ENCODE peak calls at places on chromosomes 2 and 18, in seven cellular contexts. W is fibroblast of lung, Y is tibial nerve, D is H4, O is left ventricle myocardium superior, C is endothelial cell, U is HCEC 1CT. M is an unnamed sample.

GRCh38 chr2:28271231-28271913 is 121.3 kb upstream of the FOSL2 start:
- DNase-seq in Y (no peak), U (no peak), O (no peak), C (no peak), D (no peak), W (no peak), M (no peak)

GRCh38 chr2:67502346-67503065 is 105.4 kb downstream of the ETAA1 start:
- DNase-seq in D (no peak), O (no peak), Y (no peak), U (peak), C (no peak), W (no peak), M (no peak)

GRCh38 chr2:74425523-74425922 is 4.0 kb downstream of the WDR54 start:
- DNase-seq in W (no peak), Y (no peak), D (no peak), O (no peak), C (no peak), U (no peak), M (no peak)

GRCh38 chr18:58687871-58688308 is 16.6 kb downstream of the MALT1 start:
- DNase-seq in U (no peak), Y (no peak), C (no peak), O (no peak), D (no peak), W (no peak), M (no peak)

GRCh38 chr2:208359632-208359986 is 47.0 kb upstream of the PTH2R start:
- DNase-seq in O (peak), U (no peak), W (no peak), D (no peak), Y (no peak), C (no peak), M (peak)

GRCh38 chr18:54740146-54740844 is 88.0 kb upstream of the RAB27B start:
- DNase-seq in W (peak), O (no peak), D (no peak), Y (no peak), U (peak), C (no peak), M (no peak)

GRCh38 chr2:232331071-232331470 is 47.5 kb upstream of the ALPP start:
- DNase-seq in U (no peak), D (no peak), C (no peak), W (peak), Y (no peak), O (peak), M (peak)

GRCh38 chr2:238854699-238855111 is 6.8 kb downstream of the TWIST2 start:
- DNase-seq in C (no peak), D (no peak), U (no peak), Y (no peak), O (no peak), W (no peak), M (no peak)

GRCh38 chr2:165697727-165698620 is 96.1 kb downstream of the GALNT3 start:
- DNase-seq in Y (no peak), C (no peak), U (no peak), O (no peak), D (no peak), W (no peak), M (no peak)

GRCh38 chr2:177433402-177433801 is 40.8 kb downstream of the AGPS start:
- DNase-seq in C (no peak), U (no peak), W (peak), Y (no peak), O (no peak), D (no peak), M (no peak)

GRCh38 chr18:76447268-76447890 is 47.7 kb downstream of the ZNF516 start:
- DNase-seq in C (no peak), Y (peak), D (no peak), U (no peak), O (no peak), W (peak), M (no peak)

GRCh38 chr2:152406836-152407161 is 71.8 kb downstream of the FMNL2 start:
- DNase-seq in D (no peak), W (no peak), U (no peak), O (no peak), Y (no peak), C (no peak), M (no peak)

GRCh38 chr2:231379266-231380215 is 16.0 kb upstream of the B3GNT7 start:
- DNase-seq in D (no peak), C (no peak), O (no peak), U (no peak), W (no peak), Y (no peak), M (no peak)

GRCh38 chr2:175309799-175310198 is 128.3 kb upstream of the ATP5MC3 start:
- DNase-seq in U (peak), C (peak), W (peak), O (no peak), Y (no peak), D (peak), M (peak)

GRCh38 chr2:240124651-240125030 is 11.5 kb downstream of the COPS9 start:
- DNase-seq in U (no peak), W (no peak), C (no peak), Y (no peak), O (no peak), D (no peak), M (no peak)

GRCh38 chr18:12246849-12247808 is 7.0 kb upstream of the CIDEA start:
- DNase-seq in C (peak), Y (no peak), O (no peak), W (peak), D (no peak), U (no peak), M (no peak)

GRCh38 chr2:176924909-176925548 is 287.6 kb upstream of the HNRNPA3 start:
- DNase-seq in W (no peak), O (no peak), D (no peak), C (no peak), Y (no peak), U (no peak), M (no peak)

GRCh38 chr2:236162031-236162803 is 6.0 kb downstream of the GBX2 start:
- DNase-seq in U (no peak), Y (no peak), C (no peak), O (no peak), W (no peak), D (no peak), M (no peak)

GRCh38 chr2:42125887-42126594 is 43.1 kb upstream of the EML4 start:
- DNase-seq in Y (no peak), O (no peak), W (peak), U (no peak), C (no peak), D (peak), M (no peak)

GRCh38 chr18:61992285-61992684 is 99.5 kb upstream of the RNF152 start:
- DNase-seq in W (peak), Y (no peak), C (no peak), O (no peak), D (peak), U (peak), M (no peak)

GRCh38 chr2:74424139-74424992 is 2.8 kb downstream of the WDR54 start:
- DNase-seq in Y (no peak), D (no peak), U (no peak), O (no peak), W (no peak), C (no peak), M (no peak)

GRCh38 chr2:191251014-191251413 is 5.8 kb downstream of the MYO1B start:
- DNase-seq in C (no peak), W (no peak), U (no peak), O (no peak), D (no peak), Y (no peak), M (no peak)

GRCh38 chr2:233470839-233471238 is 95.7 kb downstream of the USP40 start:
- DNase-seq in W (no peak), Y (no peak), C (no peak), O (no peak), U (no peak), D (no peak), M (no peak)

GRCh38 chr2:99096728-99097127 is 44.8 kb upstream of the C2orf15 start:
- DNase-seq in W (no peak), D (no peak), O (no peak), Y (no peak), C (no peak), U (no peak), M (no peak)

GRCh38 chr18:2935438-2936192 is 77.3 kb downstream of the LPIN2 start:
- DNase-seq in W (peak), O (no peak), Y (no peak), C (no peak), D (no peak), U (peak), M (no peak)

GRCh38 chr2:37354571-37354970 is 10.1 kb downstream of the QPCT start:
- DNase-seq in D (no peak), O (no peak), W (no peak), Y (no peak), U (no peak), C (no peak), M (no peak)

GRCh38 chr2:217593732-217594131 is 409.1 kb downstream of the TNS1 start:
- DNase-seq in O (no peak), W (no peak), C (no peak), Y (no peak), U (no peak), D (no peak), M (no peak)

GRCh38 chr18:58005036-58005435 is 39.0 kb upstream of the NEDD4L start:
- DNase-seq in C (no peak), U (peak), O (no peak), Y (no peak), D (peak), W (peak), M (no peak)

GRCh38 chr18:60880184-60880583 is 453.0 kb upstream of the CDH20 start:
- DNase-seq in O (no peak), U (no peak), D (no peak), W (no peak), Y (no peak), C (no peak), M (no peak)

GRCh38 chr2:29688429-29688828 is 233.0 kb downstream of the ALK start:
- DNase-seq in D (no peak), C (no peak), U (no peak), Y (no peak), O (no peak), W (no peak), M (no peak)

GRCh38 chr2:173858297-173858731 is 106.9 kb downstream of the SP3 start:
- DNase-seq in U (no peak), W (no peak), D (no peak), Y (no peak), O (no peak), C (no peak), M (no peak)

GRCh38 chr2:148258124-148258523 is 237.2 kb downstream of the MBD5 start:
- DNase-seq in D (no peak), Y (no peak), C (no peak), W (no peak), U (no peak), O (no peak), M (no peak)

GRCh38 chr18:61817086-61817485 is 75.7 kb downstream of the RNF152 start:
- DNase-seq in U (no peak), D (no peak), W (no peak), O (no peak), Y (no peak), C (no peak), M (no peak)

M was measured in heart right ventricle.